ENCODE peak calls at places on chromosomes 5 and 9, in five cellular contexts. One of them, this sample, is unnamed.

GRCh38 chr5:25414746-25415145 is 770.0 kb upstream of the CDH10 start:
- DNase-seq in heart left ventricle: no peak
- DNase-seq in A549: no peak
- DNase-seq in left ventricle myocardium inferior: no peak
- DNase-seq in MM.1S: no peak
- DNase-seq in this sample: no peak

GRCh38 chr5:1669276-1670155 is 130.1 kb downstream of the MRPL36 start:
- DNase-seq in heart left ventricle: peak
- DNase-seq in A549: no peak
- DNase-seq in left ventricle myocardium inferior: no peak
- DNase-seq in MM.1S: no peak
- DNase-seq in this sample: peak

GRCh38 chr9:84136119-84136868 is 155.7 kb downstream of the RMI1 start:
- DNase-seq in heart left ventricle: no peak
- DNase-seq in A549: peak
- DNase-seq in left ventricle myocardium inferior: no peak
- DNase-seq in MM.1S: no peak
- DNase-seq in this sample: no peak

GRCh38 chr5:172746725-172747124 is 24.3 kb downstream of the DUSP1 start:
- DNase-seq in heart left ventricle: no peak
- DNase-seq in A549: no peak
- DNase-seq in left ventricle myocardium inferior: no peak
- DNase-seq in MM.1S: no peak
- DNase-seq in this sample: no peak

GRCh38 chr5:159417170-159417569 is 86.9 kb upstream of the IL12B start:
- DNase-seq in heart left ventricle: no peak
- DNase-seq in A549: no peak
- DNase-seq in left ventricle myocardium inferior: no peak
- DNase-seq in MM.1S: no peak
- DNase-seq in this sample: no peak

GRCh38 chr5:142235050-142235797 is 89.6 kb downstream of the SPRY4 start:
- DNase-seq in heart left ventricle: no peak
- DNase-seq in A549: no peak
- DNase-seq in left ventricle myocardium inferior: no peak
- DNase-seq in MM.1S: no peak
- DNase-seq in this sample: no peak

GRCh38 chr9:91101598-91102168 is 260.0 kb downstream of the AUH start:
- DNase-seq in heart left ventricle: no peak
- DNase-seq in A549: no peak
- DNase-seq in left ventricle myocardium inferior: no peak
- DNase-seq in MM.1S: peak
- DNase-seq in this sample: no peak

GRCh38 chr9:76298497-76299144 is 95.6 kb downstream of the RFK start:
- DNase-seq in heart left ventricle: no peak
- DNase-seq in A549: no peak
- DNase-seq in left ventricle myocardium inferior: no peak
- DNase-seq in MM.1S: no peak
- DNase-seq in this sample: no peak

GRCh38 chr5:168947212-168947868 is 353.6 kb downstream of the SLIT3 start:
- DNase-seq in heart left ventricle: no peak
- DNase-seq in A549: peak
- DNase-seq in left ventricle myocardium inferior: peak
- DNase-seq in MM.1S: peak
- DNase-seq in this sample: peak

GRCh38 chr5:168943999-168944398 is 356.9 kb downstream of the SLIT3 start:
- DNase-seq in heart left ventricle: no peak
- DNase-seq in A549: no peak
- DNase-seq in left ventricle myocardium inferior: no peak
- DNase-seq in MM.1S: no peak
- DNase-seq in this sample: no peak

GRCh38 chr5:168948746-168949145 is 352.2 kb downstream of the SLIT3 start:
- DNase-seq in heart left ventricle: no peak
- DNase-seq in A549: no peak
- DNase-seq in left ventricle myocardium inferior: no peak
- DNase-seq in MM.1S: no peak
- DNase-seq in this sample: no peak

GRCh38 chr5:168943485-168943884 is 357.5 kb downstream of the SLIT3 start:
- DNase-seq in heart left ventricle: no peak
- DNase-seq in A549: no peak
- DNase-seq in left ventricle myocardium inferior: no peak
- DNase-seq in MM.1S: no peak
- DNase-seq in this sample: no peak

GRCh38 chr5:168946363-168946762 is 354.6 kb downstream of the SLIT3 start:
- DNase-seq in heart left ventricle: no peak
- DNase-seq in A549: no peak
- DNase-seq in left ventricle myocardium inferior: no peak
- DNase-seq in MM.1S: no peak
- DNase-seq in this sample: no peak
- TF ChIP-seq CTCF in heart left ventricle: no peak
- TF ChIP-seq CTCF in A549: no peak
- TF ChIP-seq CTCF in left ventricle myocardium inferior: peak
- TF ChIP-seq CTCF in MM.1S: no peak
- TF ChIP-seq CTCF in this sample: peak

DNA sequence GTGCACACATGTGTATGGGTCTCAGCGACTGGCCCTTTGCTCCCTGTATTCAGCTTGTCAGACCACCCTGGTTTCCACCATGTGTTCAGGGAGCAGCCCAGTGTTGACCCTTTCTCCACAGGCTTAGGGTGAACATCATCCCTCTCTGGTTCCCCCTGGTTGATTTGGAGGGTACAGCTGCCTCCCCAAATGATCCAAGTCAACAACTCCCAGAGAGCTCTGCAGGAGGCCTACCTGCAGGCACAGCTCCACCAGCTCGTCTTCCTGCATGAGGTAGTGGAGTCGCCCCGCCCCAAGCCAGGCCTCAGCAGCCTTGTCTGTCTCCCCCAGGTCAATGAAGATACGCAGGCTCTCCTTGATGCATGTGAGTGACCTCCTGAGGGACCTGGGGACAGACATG is 50.5 kb downstream of the SH3TC2 start:
- DNase-seq in heart left ventricle: no peak
- DNase-seq in A549: no peak
- DNase-seq in left ventricle myocardium inferior: no peak
- DNase-seq in MM.1S: no peak
- DNase-seq in this sample: no peak
- TF ChIP-seq CTCF in heart left ventricle: no peak
- TF ChIP-seq CTCF in A549: no peak
- TF ChIP-seq CTCF in left ventricle myocardium inferior: no peak
- TF ChIP-seq CTCF in MM.1S: no peak
- TF ChIP-seq CTCF in this sample: no peak

DNA sequence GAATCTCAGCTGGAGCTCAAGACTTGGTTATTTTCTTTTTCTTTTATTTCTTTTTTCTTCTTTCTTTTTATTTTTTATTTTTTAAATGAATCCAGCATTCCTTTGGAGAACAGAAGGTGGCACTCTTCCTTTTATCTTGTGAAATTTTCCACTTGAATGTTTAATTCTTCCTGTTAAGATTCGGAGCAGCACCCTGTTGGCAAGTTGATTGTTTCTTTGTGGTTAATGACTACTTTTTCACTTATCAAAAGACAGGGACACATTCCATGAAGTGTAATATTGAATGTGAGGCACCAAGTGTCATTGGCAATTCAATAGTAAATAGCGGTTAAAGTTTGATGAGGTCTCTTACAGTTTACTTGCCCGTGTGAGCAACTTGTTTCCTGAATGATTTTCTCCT is 240.5 kb upstream of the CHD1 start:
- DNase-seq in heart left ventricle: no peak
- DNase-seq in A549: no peak
- DNase-seq in left ventricle myocardium inferior: no peak
- DNase-seq in MM.1S: no peak
- DNase-seq in this sample: no peak
- TF ChIP-seq CTCF in heart left ventricle: peak
- TF ChIP-seq CTCF in A549: peak
- TF ChIP-seq CTCF in left ventricle myocardium inferior: no peak
- TF ChIP-seq CTCF in MM.1S: no peak
- TF ChIP-seq CTCF in this sample: no peak

GRCh38 chr9:82574911-82575310 is 488.0 kb downstream of the RASEF start:
- DNase-seq in heart left ventricle: no peak
- DNase-seq in A549: no peak
- DNase-seq in left ventricle myocardium inferior: no peak
- DNase-seq in MM.1S: no peak
- DNase-seq in this sample: no peak

GRCh38 chr9:82571540-82571939 is 491.4 kb downstream of the RASEF start:
- DNase-seq in heart left ventricle: no peak
- DNase-seq in A549: no peak
- DNase-seq in left ventricle myocardium inferior: no peak
- DNase-seq in MM.1S: no peak
- DNase-seq in this sample: no peak

GRCh38 chr9:82565188-82565966 is 497.6 kb downstream of the RASEF start:
- DNase-seq in heart left ventricle: no peak
- DNase-seq in A549: no peak
- DNase-seq in left ventricle myocardium inferior: no peak
- DNase-seq in MM.1S: no peak
- DNase-seq in this sample: no peak

GRCh38 chr9:82570226-82570625 is 492.7 kb downstream of the RASEF start:
- DNase-seq in heart left ventricle: no peak
- DNase-seq in A549: no peak
- DNase-seq in left ventricle myocardium inferior: no peak
- DNase-seq in MM.1S: no peak
- DNase-seq in this sample: no peak
- TF ChIP-seq CTCF in heart left ventricle: no peak
- TF ChIP-seq CTCF in A549: no peak
- TF ChIP-seq CTCF in left ventricle myocardium inferior: no peak
- TF ChIP-seq CTCF in MM.1S: no peak
- TF ChIP-seq CTCF in this sample: no peak

GRCh38 chr9:120303519-120303918 is 276.4 kb downstream of the CDK5RAP2 start:
- DNase-seq in heart left ventricle: no peak
- DNase-seq in A549: no peak
- DNase-seq in left ventricle myocardium inferior: no peak
- DNase-seq in MM.1S: no peak
- DNase-seq in this sample: no peak
- TF ChIP-seq CTCF in heart left ventricle: no peak
- TF ChIP-seq CTCF in A549: no peak
- TF ChIP-seq CTCF in left ventricle myocardium inferior: no peak
- TF ChIP-seq CTCF in MM.1S: no peak
- TF ChIP-seq CTCF in this sample: no peak

DNA sequence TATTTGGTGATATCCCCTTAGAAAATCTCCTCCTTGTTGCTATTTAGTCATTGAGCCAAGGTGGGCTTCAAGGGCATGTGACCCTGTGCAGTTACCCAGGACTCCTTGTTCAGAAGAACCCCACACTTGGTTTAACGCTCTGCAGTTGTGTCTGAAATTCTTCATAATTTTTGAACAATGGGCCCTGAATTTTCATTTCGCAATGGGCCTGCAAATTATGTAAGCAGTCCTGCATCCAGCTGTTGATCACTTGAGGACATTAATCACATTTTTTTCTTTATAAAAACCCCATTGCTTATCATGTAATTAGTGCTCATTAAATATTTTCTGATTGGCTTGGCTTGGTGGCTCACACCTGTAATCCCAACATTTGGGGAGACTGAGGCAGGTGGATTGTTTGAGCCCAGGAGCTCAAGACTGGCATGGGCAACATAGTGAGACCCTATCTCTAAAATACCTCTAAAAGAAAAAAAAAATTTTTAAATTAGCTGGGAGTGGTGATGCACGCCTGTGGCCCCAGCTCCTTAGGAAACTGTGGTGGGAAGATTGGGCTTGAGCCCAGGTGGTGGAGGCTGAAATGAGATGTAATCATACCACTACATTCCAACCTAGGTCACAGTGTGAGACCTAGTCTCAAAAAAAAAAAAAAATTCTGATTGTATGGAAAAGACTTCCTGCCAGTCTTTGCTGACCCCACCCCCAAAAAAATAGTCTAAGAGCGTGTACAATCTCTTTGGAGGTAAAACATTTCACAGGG is 194.2 kb upstream of the HAPLN1 start:
- DNase-seq in heart left ventricle: no peak
- DNase-seq in A549: no peak
- DNase-seq in left ventricle myocardium inferior: no peak
- DNase-seq in MM.1S: no peak
- DNase-seq in this sample: no peak
- TF ChIP-seq CTCF in heart left ventricle: no peak
- TF ChIP-seq CTCF in A549: no peak
- TF ChIP-seq CTCF in left ventricle myocardium inferior: no peak
- TF ChIP-seq CTCF in MM.1S: no peak
- TF ChIP-seq CTCF in this sample: no peak

GRCh38 chr9:98642661-98643312 is 65.9 kb downstream of the GABBR2 start:
- DNase-seq in heart left ventricle: no peak
- DNase-seq in A549: no peak
- DNase-seq in left ventricle myocardium inferior: no peak
- DNase-seq in MM.1S: no peak
- DNase-seq in this sample: no peak
- TF ChIP-seq CTCF in heart left ventricle: no peak
- TF ChIP-seq CTCF in A549: no peak
- TF ChIP-seq CTCF in left ventricle myocardium inferior: no peak
- TF ChIP-seq CTCF in MM.1S: no peak
- TF ChIP-seq CTCF in this sample: no peak

DNA sequence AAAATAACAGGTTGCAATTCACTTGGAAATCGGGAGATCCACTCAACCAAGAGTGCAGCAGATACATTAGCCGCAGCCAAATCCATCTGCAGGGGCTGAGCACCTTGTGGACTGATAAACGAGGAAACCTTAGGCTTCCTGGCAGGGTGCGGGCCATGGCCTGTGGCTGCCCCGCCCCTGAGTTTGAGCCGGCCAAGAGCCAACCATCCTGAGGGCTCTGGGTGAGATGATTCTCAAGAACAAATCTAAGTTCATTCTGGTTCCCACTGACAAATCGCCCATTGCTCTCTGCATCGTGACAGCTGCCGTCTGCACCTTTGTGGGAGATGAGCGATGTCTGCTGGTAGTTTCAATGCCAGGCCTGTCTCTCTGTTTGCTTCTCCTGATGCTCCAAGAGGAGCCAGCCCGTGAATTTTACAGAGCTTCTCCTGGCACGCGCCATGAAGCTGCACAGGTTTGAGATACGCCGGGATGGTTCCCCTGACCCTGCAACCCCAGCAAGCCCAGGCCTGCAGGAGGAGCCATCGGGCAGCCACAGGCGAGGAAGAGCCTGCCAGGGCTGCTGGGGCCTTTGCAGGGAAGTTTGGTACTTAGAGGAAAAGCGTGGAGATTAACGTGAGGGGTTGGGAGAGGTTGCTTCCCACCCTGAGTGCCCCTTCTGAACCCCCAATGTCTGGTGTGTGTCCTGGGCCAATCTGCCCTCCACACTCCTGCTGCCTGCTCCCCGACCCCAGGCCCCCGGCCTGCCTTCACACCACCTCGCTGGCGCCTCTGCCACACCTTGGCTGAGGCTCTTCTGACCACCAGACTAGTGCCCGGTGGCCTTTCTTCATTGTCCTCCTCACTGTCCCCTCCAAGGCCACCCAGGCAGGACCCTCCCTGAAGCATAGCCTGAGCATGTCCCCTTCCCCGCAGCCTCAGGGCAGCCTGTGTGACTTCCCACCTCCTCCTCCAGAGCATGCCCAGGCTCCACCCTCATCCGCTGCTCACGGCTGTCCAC is 154.2 kb downstream of the OLFM1 start:
- DNase-seq in heart left ventricle: peak
- DNase-seq in A549: no peak
- DNase-seq in left ventricle myocardium inferior: no peak
- DNase-seq in MM.1S: no peak
- DNase-seq in this sample: no peak
- TF ChIP-seq CTCF in heart left ventricle: no peak
- TF ChIP-seq CTCF in A549: no peak
- TF ChIP-seq CTCF in left ventricle myocardium inferior: no peak
- TF ChIP-seq CTCF in MM.1S: no peak
- TF ChIP-seq CTCF in this sample: no peak